ENCODE peak calls at places on chromosomes 16 and 17, in four cellular contexts. Y, X, K and H are unnamed samples.

GRCh38 chr17:59427425-59427921 is 96.0 kb downstream of the YPEL2 start:
- DNase-seq in Y (peak), X (no peak), K (no peak), H (peak)

GRCh38 chr16:17518441-17518840 is 47.7 kb upstream of the XYLT1 start:
- DNase-seq in X (no peak), Y (no peak), K (no peak), H (peak)

GRCh38 chr17:58335779-58336455 is 7.3 kb upstream of the TSPOAP1 start:
- DNase-seq in X (no peak), Y (peak), K (no peak), H (no peak)

GRCh38 chr16:4358831-4359561 is 7.9 kb upstream of the PAM16 start:
- DNase-seq in Y (peak), K (no peak), X (peak), H (no peak)

GRCh38 chr16:1691956-1692355 is 13.9 kb downstream of the JPT2 start:
- DNase-seq in K (no peak), X (no peak), Y (no peak), H (peak)

GRCh38 chr17:79391808-79392233 is 219.0 kb downstream of the RBFOX3 start:
- DNase-seq in X (peak), K (peak), Y (peak), H (peak)

GRCh38 chr16:84465154-84465553 is 39.3 kb downstream of the MEAK7 start:
- DNase-seq in K (no peak), X (peak), Y (peak), H (no peak)

GRCh38 chr17:3003401-3004149 is 59.8 kb downstream of the OR1D5 start:
- DNase-seq in Y (no peak), X (no peak), K (no peak), H (no peak)

GRCh38 chr17:1627219-1627986 is 1.2 kb downstream of the SLC43A2 start:
- DNase-seq in X (peak), K (no peak), Y (no peak), H (no peak)

GRCh38 chr17:46935658-46936266 is 12.8 kb downstream of the GOSR2 start:
- DNase-seq in Y (peak), K (no peak), X (no peak), H (no peak)

GRCh38 chr17:58302171-58302918 is 21.6 kb upstream of the MPO start:
- DNase-seq in X (no peak), K (no peak), Y (no peak), H (no peak)

GRCh38 chr17:46772013-46772878 is 46.2 kb downstream of the WNT3 start:
- DNase-seq in Y (peak), K (peak), X (peak), H (no peak)

GRCh38 chr16:28261916-28262315 is 30.4 kb upstream of the SBK1 start:
- DNase-seq in X (no peak), Y (no peak), K (no peak), H (no peak)

GRCh38 chr17:50946891-50947843 is 81.0 kb upstream of the TOB1 start:
- DNase-seq in K (no peak), Y (no peak), X (peak), H (no peak)

GRCh38 chr17:50949128-50950001 is 83.2 kb upstream of the TOB1 start:
- DNase-seq in Y (no peak), X (no peak), K (no peak), H (no peak)

GRCh38 chr17:50947844-50948514 is 81.8 kb upstream of the TOB1 start:
- DNase-seq in Y (no peak), X (no peak), K (no peak), H (no peak)

GRCh38 chr17:50950002-50950877 is 84.1 kb upstream of the TOB1 start:
- DNase-seq in Y (peak), X (peak), K (no peak), H (peak)

DNA sequence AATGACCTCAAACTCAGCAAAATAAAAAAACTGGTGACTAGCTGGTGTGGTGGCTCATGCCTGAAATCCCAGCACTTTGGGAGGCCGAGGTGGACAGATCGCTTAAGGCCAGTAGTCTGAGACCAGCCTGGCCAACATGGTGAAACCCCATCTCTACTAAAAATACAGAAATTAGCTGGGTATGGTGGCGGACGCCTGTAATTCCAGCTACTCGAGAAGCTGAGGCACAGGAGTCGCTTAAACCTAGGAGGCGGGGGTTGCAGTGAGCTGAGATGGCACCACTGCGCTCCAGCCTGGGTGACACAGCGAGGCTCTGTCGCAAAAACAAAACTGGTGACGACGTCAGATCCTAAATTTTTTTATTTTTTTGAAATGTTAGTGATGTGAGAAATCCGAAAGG is 82.6 kb upstream of the TOB1 start:
- DNase-seq in X (no peak), K (no peak), Y (no peak), H (no peak)
- H4K5ac ChIP-seq in X (no peak), K (no peak), Y (no peak), H (no peak)

DNA sequence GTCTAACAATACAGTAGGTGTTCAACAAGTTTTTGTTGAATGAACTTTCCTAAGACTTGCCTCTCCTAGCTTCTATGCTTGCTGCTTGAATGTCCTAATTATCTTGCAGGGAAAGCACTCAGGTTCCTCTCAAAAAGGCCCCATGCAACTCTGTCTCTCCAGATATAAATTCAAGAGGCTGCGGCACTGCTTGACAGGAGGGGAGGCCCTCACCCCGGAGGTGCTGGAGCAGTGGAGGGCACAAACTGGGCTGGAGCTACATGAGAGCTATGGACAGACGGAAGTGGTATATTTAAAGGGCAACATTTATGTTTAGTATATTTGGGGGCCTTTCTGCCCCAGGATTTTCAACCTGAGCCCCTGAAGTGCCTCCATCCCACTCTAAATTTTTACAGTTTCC is 14.4 kb downstream of the THUMPD1 start:
- DNase-seq in Y (no peak), X (no peak), K (no peak), H (no peak)
- H4K5ac ChIP-seq in Y (no peak), X (no peak), K (no peak), H (no peak)

DNA sequence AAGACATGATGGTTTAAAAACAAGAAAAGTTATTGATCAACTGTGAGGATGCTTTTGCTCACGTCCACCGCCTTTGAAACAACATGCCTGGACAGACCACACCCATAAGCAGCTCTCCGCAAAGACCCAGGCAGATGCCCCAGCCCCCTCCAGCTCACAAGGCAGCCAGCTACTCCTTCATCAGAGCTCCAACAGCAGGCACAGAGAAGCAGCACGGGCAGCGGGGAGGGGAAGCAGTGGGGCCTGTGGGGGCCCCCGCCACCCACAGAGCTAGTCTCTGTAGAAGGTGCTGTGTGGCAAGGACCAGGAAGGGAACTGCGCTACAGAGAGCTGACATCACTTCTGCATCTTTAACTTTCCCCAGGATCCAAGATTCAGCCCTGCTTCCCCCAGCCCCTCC is 10.0 kb upstream of the SCNN1G start:
- DNase-seq in X (no peak), Y (no peak), K (no peak), H (no peak)
- H4K5ac ChIP-seq in X (no peak), Y (no peak), K (no peak), H (no peak)

GRCh38 chr17:31798205-31798724 is 60.8 kb downstream of the COPRS start:
- DNase-seq in Y (no peak), K (no peak), X (no peak), H (no peak)
- H4K5ac ChIP-seq in Y (no peak), K (no peak), X (no peak), H (no peak)

GRCh38 chr17:40568074-40568836 is 3.0 kb upstream of the CCR7 start:
- DNase-seq in X (no peak), K (no peak), Y (no peak), H (no peak)
- H4K5ac ChIP-seq in X (no peak), K (no peak), Y (no peak), H (no peak)

GRCh38 chr17:40304464-40304863 is 4.5 kb upstream of the RARA start:
- DNase-seq in Y (peak), K (no peak), X (no peak), H (peak)

GRCh38 chr17:40307691-40308289 is 1.2 kb upstream of the RARA start:
- DNase-seq in X (no peak), K (no peak), Y (no peak), H (no peak)

GRCh38 chr17:40307001-40307690 is 1.8 kb upstream of the RARA start:
- DNase-seq in Y (peak), X (no peak), K (no peak), H (no peak)

GRCh38 chr17:40303706-40304450 is 5.1 kb upstream of the RARA start:
- DNase-seq in Y (no peak), X (no peak), K (no peak), H (peak)

GRCh38 chr17:40306395-40306794 is 2.6 kb upstream of the RARA start:
- DNase-seq in K (no peak), X (no peak), Y (peak), H (no peak)
- H4K5ac ChIP-seq in K (no peak), X (no peak), Y (no peak), H (peak)

DNA sequence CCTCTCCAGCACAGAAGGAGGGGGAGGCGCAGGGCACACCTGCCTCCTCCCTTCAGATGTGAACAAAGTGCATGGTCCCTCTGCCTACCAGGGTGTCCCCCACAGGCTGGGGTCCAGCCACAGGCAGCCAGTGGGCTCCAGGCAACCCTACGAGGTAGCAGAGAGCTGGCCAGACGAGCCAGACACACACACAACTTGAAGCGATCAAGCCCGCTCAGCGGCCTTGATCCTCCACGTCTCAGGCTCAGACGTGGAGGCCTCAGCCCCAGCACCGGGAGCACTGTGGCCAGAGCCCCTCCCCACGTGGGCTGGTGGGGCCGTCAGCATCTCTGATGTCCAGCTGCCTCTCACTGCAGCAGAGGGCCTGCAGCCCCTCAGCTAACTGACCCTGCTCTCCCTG is 8.5 kb downstream of the MCRIP1 start:
- DNase-seq in K (no peak), Y (no peak), X (no peak), H (no peak)
- H4K5ac ChIP-seq in K (no peak), Y (no peak), X (no peak), H (no peak)